ENCODE peak calls at places on chromosomes 4 and X, in six cellular contexts. X is adipocyte, T is GM23248, I is H7, Y is heart left ventricle, E is HTR-8/SVneo. F is an unnamed sample.

GRCh38 chr4:22932326-22932725 is 239.6 kb downstream of the GBA3 start:
- DNase-seq in X (no peak), T (no peak), I (no peak), Y (no peak), E (no peak), F (no peak)

GRCh38 chrX:7314425-7314824 is 166.5 kb upstream of the PUDP start:
- DNase-seq in X (no peak), T (no peak), I (no peak), Y (no peak), E (no peak), F (no peak)

GRCh38 chr4:68466185-68466584 is 18.9 kb downstream of the TMPRSS11E start:
- DNase-seq in X (peak), T (peak), I (no peak), Y (no peak), E (peak), F (no peak)

GRCh38 chr4:6771229-6771671 is 11.3 kb upstream of the KIAA0232 start:
- DNase-seq in X (no peak), T (peak), I (no peak), Y (peak), E (no peak), F (no peak)

GRCh38 chrX:101550825-101551767 is 749 bp downstream of the ARMCX1 start:
- DNase-seq in X (peak), T (peak), I (peak), Y (peak), E (peak), F (no peak)

GRCh38 chrX:113408843-113409242 is 568.2 kb upstream of the AMOT start:
- DNase-seq in X (no peak), T (no peak), I (no peak), Y (no peak), E (no peak), F (no peak)

GRCh38 chr4:78174931-78175330 is 117.8 kb downstream of the FRAS1 start:
- DNase-seq in X (no peak), T (no peak), I (no peak), Y (no peak), E (no peak), F (no peak)

GRCh38 chr4:174579421-174579820 is 57.1 kb upstream of the HPGD start:
- DNase-seq in X (no peak), T (no peak), I (no peak), Y (no peak), E (no peak), F (no peak)

GRCh38 chr4:114180481-114180880 is 201.0 kb upstream of the ARSJ start:
- DNase-seq in X (peak), T (peak), I (no peak), Y (peak), E (peak), F (no peak)

GRCh38 chr4:67198757-67199156 is 346.5 kb downstream of the CENPC start:
- DNase-seq in X (peak), T (peak), I (peak), Y (no peak), E (peak), F (no peak)

GRCh38 chr4:169085015-169085414 is 75.0 kb upstream of the CBR4 start:
- DNase-seq in X (no peak), T (no peak), I (no peak), Y (no peak), E (no peak), F (no peak)

GRCh38 chr4:175413561-175413960 is 398.5 kb downstream of the GPM6A start:
- DNase-seq in X (no peak), T (peak), I (no peak), Y (no peak), E (no peak), F (no peak)

GRCh38 chrX:22159071-22159470 is 113.6 kb upstream of the CBLL2 start:
- DNase-seq in X (peak), T (peak), I (no peak), Y (no peak), E (no peak), F (no peak)

GRCh38 chrX:45771560-45772340 is 571.1 kb upstream of the DIPK2B start:
- DNase-seq in X (peak), T (peak), I (no peak), Y (peak), E (no peak), F (no peak)

GRCh38 chrX:70656304-70656703 is 211.7 kb downstream of the DLG3 start:
- DNase-seq in X (no peak), T (no peak), I (no peak), Y (no peak), E (no peak), F (no peak)

GRCh38 chr4:55121246-55121645 is 4.1 kb downstream of the KDR start:
- DNase-seq in X (no peak), T (no peak), I (no peak), Y (no peak), E (no peak), F (no peak)

GRCh38 chr4:83862471-83862870 is 326.6 kb downstream of the GPAT3 start:
- DNase-seq in X (no peak), T (no peak), I (no peak), Y (no peak), E (no peak), F (no peak)

GRCh38 chr4:151486166-151486565 is 77.2 kb downstream of the FHIP1A start:
- DNase-seq in X (peak), T (peak), I (no peak), Y (no peak), E (peak), F (no peak)

GRCh38 chr4:88759039-88759631 is 61.5 kb upstream of the NAP1L5 start:
- DNase-seq in X (peak), T (peak), I (no peak), Y (no peak), E (no peak), F (no peak)

GRCh38 chr4:187020681-187021080 is 297.0 kb upstream of the FAT1 start:
- DNase-seq in X (no peak), T (no peak), I (no peak), Y (no peak), E (no peak), F (no peak)

GRCh38 chr4:87235020-87235671 is 14.7 kb upstream of the KLHL8 start:
- DNase-seq in X (no peak), T (peak), I (no peak), Y (no peak), E (no peak), F (no peak)

GRCh38 chrX:150635952-150636351 is 57.2 kb upstream of the MTMR1 start:
- DNase-seq in X (peak), T (peak), I (no peak), Y (no peak), E (peak), F (no peak)

GRCh38 chrX:24487576-24487975 is 22.5 kb downstream of the PDK3 start:
- DNase-seq in X (no peak), T (no peak), I (no peak), Y (no peak), E (no peak), F (no peak)

GRCh38 chr4:78237360-78237759 is 180.2 kb downstream of the FRAS1 start:
- DNase-seq in X (no peak), T (no peak), I (no peak), Y (no peak), E (no peak), F (no peak)

GRCh38 chrX:150694738-150695410 is 1.7 kb downstream of the MTMR1 start:
- DNase-seq in X (no peak), T (no peak), I (peak), Y (no peak), E (no peak), F (no peak)

GRCh38 chr4:13640149-13640671 is 12.7 kb upstream of the BOD1L1 start:
- DNase-seq in X (peak), T (peak), I (peak), Y (no peak), E (peak), F (no peak)

GRCh38 chrX:153763989-153764755 is at the start of gene PLXNB3:
- DNase-seq in X (peak), T (peak), I (peak), Y (peak), E (peak), F (peak)

GRCh38 chrX:37662181-37662580 is 23.4 kb upstream of the XK start:
- DNase-seq in X (no peak), T (no peak), I (no peak), Y (no peak), E (no peak), F (no peak)

GRCh38 chrX:49165901-49166881 is 3.6 kb downstream of the MAGIX start:
- DNase-seq in X (peak), T (peak), I (peak), Y (peak), E (no peak), F (peak)

GRCh38 chr4:16264798-16265197 is 38.5 kb upstream of the TAPT1 start:
- DNase-seq in X (peak), T (peak), I (peak), Y (no peak), E (peak), F (no peak)

GRCh38 chrX:149937881-149938426 is 337 bp downstream of the EOLA2 start:
- DNase-seq in X (peak), T (peak), I (no peak), Y (no peak), E (no peak), F (no peak)

GRCh38 chr4:65983062-65983461 is 312.8 kb upstream of the EPHA5 start:
- DNase-seq in X (peak), T (no peak), I (no peak), Y (no peak), E (no peak), F (no peak)

GRCh38 chr4:6926681-6927478 is 17.3 kb downstream of the TBC1D14 start:
- DNase-seq in X (peak), T (no peak), I (no peak), Y (no peak), E (no peak), F (no peak)

GRCh38 chrX:16946361-16946964 is at the start of gene REPS2:
- DNase-seq in X (peak), T (peak), I (peak), Y (peak), E (peak), F (no peak)